ENCODE peak calls at places on chromosomes 11 and 22, in seven cellular contexts. B is left lobe of liver; W is kidney; C is mucosa of gallbladder; O is body of pancreas; X is stimulated activated CD8-positive, alpha-beta memory T cell treated with anti-CD3 and anti-CD28 coated beads, Interleukin-7, amount 100 ng/mL, for 4 hours; K is T-helper 2 cell. J is an unnamed sample.

GRCh38 chr22:46681010-46681409 is 57.0 kb downstream of the CERK start:
- DNase-seq in B (no peak), W (no peak), C (no peak), O (peak), X (no peak), K (peak), J (no peak)

GRCh38 chr22:27669798-27670599 is 131.6 kb downstream of the MN1 start:
- DNase-seq in B (no peak), W (no peak), C (peak), O (peak), X (no peak), K (no peak), J (no peak)

GRCh38 chr11:11119917-11120316 is 233.1 kb downstream of the CSNK2A3 start:
- DNase-seq in B (no peak), W (no peak), C (no peak), O (no peak), X (no peak), K (no peak), J (no peak)

GRCh38 chr11:119324124-119324665 is 7.3 kb upstream of the MCAM start:
- DNase-seq in B (peak), W (no peak), C (no peak), O (no peak), X (no peak), K (no peak), J (no peak)

GRCh38 chr11:124823512-124824376 is 23.5 kb upstream of the MSANTD2 start:
- DNase-seq in B (no peak), W (no peak), C (no peak), O (no peak), X (no peak), K (no peak), J (no peak)

GRCh38 chr11:96942855-96943254 is 553.0 kb downstream of the JRKL start:
- DNase-seq in B (no peak), W (peak), C (no peak), O (no peak), X (no peak), K (no peak), J (no peak)

GRCh38 chr22:45185718-45186511 is 22.2 kb downstream of the NUP50 start:
- DNase-seq in B (no peak), W (no peak), C (no peak), O (no peak), X (no peak), K (peak), J (no peak)

GRCh38 chr11:26583550-26583949 is 11.5 kb upstream of the MUC15 start:
- DNase-seq in B (no peak), W (no peak), C (peak), O (peak), X (no peak), K (no peak), J (no peak)

GRCh38 chr11:68961245-68961644 is 19.5 kb downstream of the MRGPRD start:
- DNase-seq in B (no peak), W (peak), C (no peak), O (no peak), X (no peak), K (no peak), J (no peak)

GRCh38 chr11:117328414-117329010 is 858 bp downstream of the CEP164 start:
- DNase-seq in B (no peak), W (no peak), C (peak), O (peak), X (no peak), K (peak), J (no peak)

GRCh38 chr22:26558246-26558895 is 31.6 kb downstream of the TPST2 start:
- DNase-seq in B (peak), W (no peak), C (no peak), O (peak), X (no peak), K (no peak), J (no peak)